ENCODE peak calls at places on chromosomes 13 and 19, in four cellular contexts. Y is fibroblast of lung, A is NCI-H1105 treated with DMSO at 0.1 percent for 48 hours, X is NCI-H345. O is an unnamed sample.
A peak's percentile ranks its signal among the peaks of the same experiment; 100 is the strongest.

GRCh38 chr19:45171211-45171623 is 6.8 kb downstream of the TRAPPC6A start:
- DNase-seq in Y (no peak), A (no peak), X (no peak), O (no peak)

GRCh38 chr13:111187879-111188643 is 73.0 kb downstream of the ARHGEF7 start:
- DNase-seq in Y (peak; percentile 72), A (no peak), X (no peak), O (no peak)

GRCh38 chr13:45003417-45003816 is 14.1 kb downstream of the GPALPP1 start:
- DNase-seq in Y (no peak), A (no peak), X (no peak), O (no peak)

GRCh38 chr19:21569497-21569870 is 64.1 kb downstream of the ZNF429 start:
- DNase-seq in Y (peak; percentile 60), A (no peak), X (no peak), O (no peak)

GRCh38 chr19:1913781-1914577 is 8.8 kb downstream of the ADAT3 start:
- DNase-seq in Y (no peak), A (no peak), X (no peak), O (no peak)

GRCh38 chr19:55156202-55157063 is 1.1 kb downstream of the TNNI3 start:
- DNase-seq in Y (peak; percentile 25), A (peak; percentile 68), X (peak; percentile 85), O (peak; percentile 96)

GRCh38 chr19:40549007-40549708 is 27.5 kb upstream of the SHKBP1 start:
- DNase-seq in Y (peak; percentile 55), A (peak; percentile 81), X (peak; percentile 93), O (peak; percentile 62)

GRCh38 chr19:17784201-17785008 is 10.5 kb upstream of the B3GNT3 start:
- DNase-seq in Y (peak; percentile 28), A (peak; percentile 79), X (peak; percentile 50), O (no peak)

GRCh38 chr13:106210327-106210726 is 325.1 kb downstream of the EFNB2 start:
- DNase-seq in Y (peak; percentile 19), A (no peak), X (no peak), O (no peak)

GRCh38 chr19:54918499-54918898 is 12.6 kb downstream of the NCR1 start:
- DNase-seq in Y (no peak), A (no peak), X (no peak), O (no peak)

GRCh38 chr13:84684048-84684662 is 801.9 kb upstream of the SLITRK1 start:
- DNase-seq in Y (no peak), A (peak; percentile 69), X (peak; percentile 12), O (no peak)

GRCh38 chr19:30754162-30754561 is 382.0 kb downstream of the ZNF536 start:
- DNase-seq in Y (no peak), A (no peak), X (no peak), O (no peak)

GRCh38 chr13:105773887-105774538 is 761.4 kb downstream of the EFNB2 start:
- DNase-seq in Y (peak; percentile 97), A (peak; percentile 82), X (no peak), O (peak; percentile 7)

GRCh38 chr13:73618275-73618865 is 515.8 kb downstream of the KLF12 start:
- DNase-seq in Y (no peak), A (no peak), X (no peak), O (no peak)

GRCh38 chr13:102195566-102196462 is 206.0 kb downstream of the FGF14 start:
- DNase-seq in Y (peak; percentile 80), A (no peak), X (no peak), O (peak; percentile 64)

GRCh38 chr19:3785938-3786824 is at the start of gene MATK:
- DNase-seq in Y (no peak), A (no peak), X (no peak), O (no peak)

GRCh38 chr13:105572401-105572800 is 963.1 kb downstream of the EFNB2 start:
- DNase-seq in Y (peak; percentile 46), A (no peak), X (no peak), O (no peak)

GRCh38 chr19:3474614-3475013 is 5.7 kb downstream of the SMIM24 start:
- DNase-seq in Y (no peak), A (no peak), X (no peak), O (no peak)

GRCh38 chr13:23320926-23321533 is 112.5 kb downstream of the SACS start:
- DNase-seq in Y (no peak), A (no peak), X (no peak), O (no peak)

GRCh38 chr13:58884810-58885209 is 1253.3 kb downstream of the PCDH17 start:
- DNase-seq in Y (no peak), A (no peak), X (no peak), O (no peak)

GRCh38 chr19:2811735-2812413 is 7.8 kb upstream of the ZNF554 start:
- DNase-seq in Y (no peak), A (no peak), X (no peak), O (no peak)

GRCh38 chr19:29805026-29805925 is 6.5 kb upstream of the CCNE1 start:
- DNase-seq in Y (peak; percentile 31), A (no peak), X (no peak), O (no peak)